ENCODE peak calls at places on chromosomes 5 and 9, in eight cellular contexts. One of them, this sample, is unnamed. For H3K36me3 and H3K27me3, the result is how much of the 10 kb centered on the place peaks cover.

GRCh38 chr9:117276444-117276843 is 138.4 kb downstream of the ASTN2 start:
- DNase-seq in left lung: no peak
- DNase-seq in lung: no peak
- DNase-seq in WERI-Rb-1: no peak
- DNase-seq in body of pancreas: no peak
- DNase-seq in pancreas: no peak
- DNase-seq in small intestine: no peak
- DNase-seq in fibroblast of lung: no peak
- DNase-seq in this sample: no peak

GRCh38 chr5:154513669-154514084 is 35.6 kb upstream of the HAND1 start:
- DNase-seq in fibroblast of lung: peak
- DNase-seq in body of pancreas: no peak
- DNase-seq in lung: no peak
- DNase-seq in left lung: no peak
- DNase-seq in WERI-Rb-1: no peak
- DNase-seq in pancreas: no peak
- DNase-seq in small intestine: no peak
- DNase-seq in this sample: no peak

GRCh38 chr5:100709771-100710170 is 174.6 kb downstream of the FAM174A start:
- DNase-seq in fibroblast of lung: no peak
- DNase-seq in WERI-Rb-1: no peak
- DNase-seq in lung: no peak
- DNase-seq in left lung: no peak
- DNase-seq in body of pancreas: no peak
- DNase-seq in small intestine: no peak
- DNase-seq in pancreas: no peak
- DNase-seq in this sample: no peak

GRCh38 chr5:102867999-102868662 is 113.0 kb downstream of the PAM start:
- DNase-seq in WERI-Rb-1: no peak
- DNase-seq in fibroblast of lung: peak
- DNase-seq in small intestine: peak
- DNase-seq in left lung: no peak
- DNase-seq in lung: no peak
- DNase-seq in pancreas: no peak
- DNase-seq in body of pancreas: no peak
- DNase-seq in this sample: no peak

GRCh38 chr9:98092633-98092971 is 26.4 kb downstream of the TRIM14 start:
- DNase-seq in small intestine: no peak
- DNase-seq in fibroblast of lung: no peak
- DNase-seq in body of pancreas: no peak
- DNase-seq in left lung: no peak
- DNase-seq in lung: no peak
- DNase-seq in WERI-Rb-1: no peak
- DNase-seq in pancreas: no peak
- DNase-seq in this sample: no peak

GRCh38 chr9:109143881-109144562 is 23.0 kb downstream of the FRRS1L start:
- DNase-seq in fibroblast of lung: peak
- DNase-seq in WERI-Rb-1: peak
- DNase-seq in left lung: no peak
- DNase-seq in lung: no peak
- DNase-seq in small intestine: peak
- DNase-seq in pancreas: no peak
- DNase-seq in body of pancreas: no peak
- DNase-seq in this sample: peak

GRCh38 chr9:16458696-16459420 is 411.6 kb downstream of the BNC2 start:
- DNase-seq in fibroblast of lung: peak
- DNase-seq in left lung: no peak
- DNase-seq in WERI-Rb-1: no peak
- DNase-seq in pancreas: no peak
- DNase-seq in small intestine: no peak
- DNase-seq in body of pancreas: no peak
- DNase-seq in lung: no peak
- DNase-seq in this sample: no peak

GRCh38 chr5:159003045-159004030 is 96.4 kb downstream of the EBF1 start:
- DNase-seq in pancreas: no peak
- DNase-seq in left lung: no peak
- DNase-seq in WERI-Rb-1: no peak
- DNase-seq in fibroblast of lung: peak
- DNase-seq in small intestine: no peak
- DNase-seq in lung: no peak
- DNase-seq in body of pancreas: no peak
- DNase-seq in this sample: peak

GRCh38 chr9:12784461-12785250 is 9.8 kb downstream of the LURAP1L start:
- DNase-seq in body of pancreas: peak
- DNase-seq in small intestine: no peak
- DNase-seq in fibroblast of lung: peak
- DNase-seq in lung: peak
- DNase-seq in WERI-Rb-1: no peak
- DNase-seq in left lung: peak
- DNase-seq in pancreas: no peak
- DNase-seq in this sample: peak

GRCh38 chr5:122776143-122776542 is 1.3 kb downstream of the SNX2 start:
- DNase-seq in body of pancreas: no peak
- DNase-seq in pancreas: no peak
- DNase-seq in small intestine: no peak
- DNase-seq in left lung: no peak
- DNase-seq in fibroblast of lung: no peak
- DNase-seq in lung: no peak
- DNase-seq in WERI-Rb-1: no peak
- DNase-seq in this sample: no peak

GRCh38 chr5:33129309-33129708 is 311.5 kb upstream of the TARS1 start:
- DNase-seq in left lung: no peak
- DNase-seq in fibroblast of lung: no peak
- DNase-seq in WERI-Rb-1: no peak
- DNase-seq in lung: no peak
- DNase-seq in small intestine: no peak
- DNase-seq in body of pancreas: no peak
- DNase-seq in pancreas: no peak
- DNase-seq in this sample: no peak

GRCh38 chr9:131274674-131275331 is 1.5 kb downstream of the FAM78A start:
- DNase-seq in body of pancreas: no peak
- DNase-seq in lung: no peak
- DNase-seq in left lung: peak
- DNase-seq in small intestine: no peak
- DNase-seq in fibroblast of lung: no peak
- DNase-seq in WERI-Rb-1: no peak
- DNase-seq in pancreas: no peak
- DNase-seq in this sample: no peak

GRCh38 chr5:173496129-173496882 is 120.1 kb downstream of the BOD1 start:
- DNase-seq in lung: no peak
- DNase-seq in pancreas: peak
- DNase-seq in WERI-Rb-1: no peak
- DNase-seq in left lung: no peak
- DNase-seq in fibroblast of lung: peak
- DNase-seq in body of pancreas: peak
- DNase-seq in small intestine: no peak
- DNase-seq in this sample: peak

GRCh38 chr5:119583684-119584083 is 45.7 kb upstream of the FAM170A start:
- DNase-seq in fibroblast of lung: peak
- DNase-seq in pancreas: no peak
- DNase-seq in small intestine: no peak
- DNase-seq in WERI-Rb-1: no peak
- DNase-seq in left lung: no peak
- DNase-seq in body of pancreas: no peak
- DNase-seq in lung: no peak
- DNase-seq in this sample: no peak

GRCh38 chr5:116084231-116084630 is 594 bp upstream of the COMMD10 start:
- DNase-seq in body of pancreas: peak
- DNase-seq in pancreas: peak
- DNase-seq in left lung: no peak
- DNase-seq in WERI-Rb-1: peak
- DNase-seq in small intestine: peak
- DNase-seq in fibroblast of lung: peak
- DNase-seq in lung: no peak
- DNase-seq in this sample: no peak

GRCh38 chr9:129868571-129869486 is 33.6 kb downstream of the USP20 start:
- DNase-seq in small intestine: peak
- DNase-seq in pancreas: peak
- DNase-seq in WERI-Rb-1: no peak
- DNase-seq in body of pancreas: no peak
- DNase-seq in fibroblast of lung: no peak
- DNase-seq in lung: no peak
- DNase-seq in left lung: no peak
- DNase-seq in this sample: no peak

GRCh38 chr9:135290086-135290485 is 189.5 kb upstream of the PPP1R26 start:
- DNase-seq in lung: no peak
- DNase-seq in body of pancreas: peak
- DNase-seq in left lung: no peak
- DNase-seq in small intestine: no peak
- DNase-seq in pancreas: peak
- DNase-seq in WERI-Rb-1: no peak
- DNase-seq in fibroblast of lung: no peak
- DNase-seq in this sample: no peak

GRCh38 chr5:124342027-124342471 is 404.4 kb downstream of the ZNF608 start:
- DNase-seq in small intestine: no peak
- DNase-seq in pancreas: no peak
- DNase-seq in WERI-Rb-1: no peak
- DNase-seq in body of pancreas: peak
- DNase-seq in fibroblast of lung: peak
- DNase-seq in lung: peak
- DNase-seq in left lung: peak
- DNase-seq in this sample: no peak

GRCh38 chr5:10735569-10736255 is 25.3 kb downstream of the DAP start:
- DNase-seq in body of pancreas: peak
- DNase-seq in lung: no peak
- DNase-seq in left lung: no peak
- DNase-seq in small intestine: no peak
- DNase-seq in pancreas: no peak
- DNase-seq in fibroblast of lung: no peak
- DNase-seq in WERI-Rb-1: no peak
- DNase-seq in this sample: no peak

GRCh38 chr9:5375790-5376477 is 36.3 kb upstream of the RLN1 start:
- DNase-seq in lung: no peak
- DNase-seq in small intestine: peak
- DNase-seq in left lung: no peak
- DNase-seq in pancreas: no peak
- DNase-seq in WERI-Rb-1: no peak
- DNase-seq in fibroblast of lung: no peak
- DNase-seq in body of pancreas: no peak
- DNase-seq in this sample: no peak

GRCh38 chr9:61667559-61668121 is 477.8 kb downstream of the SPATA31A7 start:
- DNase-seq in small intestine: no peak
- DNase-seq in fibroblast of lung: no peak
- DNase-seq in body of pancreas: no peak
- DNase-seq in WERI-Rb-1: no peak
- DNase-seq in pancreas: peak
- DNase-seq in left lung: no peak
- DNase-seq in lung: no peak
- DNase-seq in this sample: no peak

GRCh38 chr5:171450423-171451246 is 31.2 kb downstream of the FGF18 start:
- DNase-seq in lung: peak
- DNase-seq in WERI-Rb-1: no peak
- DNase-seq in pancreas: no peak
- DNase-seq in left lung: peak
- DNase-seq in small intestine: peak
- DNase-seq in body of pancreas: peak
- DNase-seq in fibroblast of lung: peak
- DNase-seq in this sample: peak

GRCh38 chr9:137139468-137140150 is 655 bp downstream of the GRIN1 start:
- DNase-seq in lung: no peak
- DNase-seq in WERI-Rb-1: no peak
- DNase-seq in left lung: no peak
- DNase-seq in fibroblast of lung: no peak
- DNase-seq in body of pancreas: no peak
- DNase-seq in small intestine: no peak
- DNase-seq in pancreas: peak
- DNase-seq in this sample: no peak

DNA sequence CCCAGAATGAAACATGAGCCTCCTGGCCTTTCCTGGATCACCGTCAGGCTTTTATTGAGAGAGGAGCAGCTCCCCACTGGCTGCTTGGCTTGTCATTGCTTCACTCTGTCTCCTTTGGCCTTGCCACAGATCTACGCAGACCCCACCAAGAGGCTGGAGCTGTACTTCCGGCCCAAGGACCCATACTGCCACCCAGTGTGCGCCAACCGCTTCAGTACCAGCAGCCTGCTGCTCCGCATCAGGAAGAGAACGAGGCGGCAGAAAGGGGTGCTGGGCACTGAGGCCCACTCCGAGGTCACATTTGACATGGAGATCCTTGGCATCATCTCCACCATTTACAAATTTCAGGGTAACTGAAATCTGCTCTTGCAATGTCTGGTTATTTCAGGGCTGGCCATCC is 11.2 kb downstream of the GTF3C5 start:
- DNase-seq in lung: no peak
- DNase-seq in body of pancreas: no peak
- DNase-seq in left lung: no peak
- DNase-seq in WERI-Rb-1: no peak
- DNase-seq in fibroblast of lung: no peak
- DNase-seq in pancreas: peak
- DNase-seq in small intestine: no peak
- DNase-seq in this sample: no peak
- H3K36me3 ChIP-seq in lung: under half
- H3K36me3 ChIP-seq in body of pancreas: under half
- H3K36me3 ChIP-seq in left lung: half or more
- H3K36me3 ChIP-seq in WERI-Rb-1: half or more
- H3K36me3 ChIP-seq in fibroblast of lung: under half
- H3K36me3 ChIP-seq in pancreas: under half
- H3K36me3 ChIP-seq in small intestine: under half
- H3K36me3 ChIP-seq in this sample: half or more

DNA sequence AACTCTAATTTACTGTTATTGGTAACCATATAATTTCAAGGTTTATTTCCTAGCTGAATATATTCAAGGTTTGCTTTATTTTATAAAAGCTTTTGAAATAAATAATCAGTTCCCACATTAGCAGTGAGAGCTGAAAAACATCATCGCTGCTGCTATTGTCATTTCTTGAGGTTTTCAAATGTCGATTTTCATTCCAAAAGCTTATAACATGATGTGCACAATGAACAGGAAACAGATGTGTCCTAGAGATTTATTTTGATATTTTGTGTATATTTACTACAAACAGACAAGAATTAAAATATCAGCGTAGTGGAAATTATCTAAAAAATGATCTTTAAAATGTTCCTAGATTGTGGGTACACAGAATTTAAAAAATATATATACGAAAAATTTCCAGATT is 10.5 kb upstream of the ITGA1 start:
- DNase-seq in fibroblast of lung: no peak
- DNase-seq in lung: no peak
- DNase-seq in body of pancreas: no peak
- DNase-seq in WERI-Rb-1: no peak
- DNase-seq in small intestine: no peak
- DNase-seq in left lung: no peak
- DNase-seq in pancreas: no peak
- DNase-seq in this sample: no peak
- H3K27me3 ChIP-seq in fibroblast of lung: under half
- H3K27me3 ChIP-seq in lung: under half
- H3K27me3 ChIP-seq in body of pancreas: under half
- H3K27me3 ChIP-seq in WERI-Rb-1: under half
- H3K27me3 ChIP-seq in small intestine: under half
- H3K27me3 ChIP-seq in left lung: under half
- H3K27me3 ChIP-seq in pancreas: under half
- H3K27me3 ChIP-seq in this sample: under half

GRCh38 chr9:93114169-93114983 is 18.4 kb downstream of the CARD19 start:
- DNase-seq in WERI-Rb-1: no peak
- DNase-seq in fibroblast of lung: no peak
- DNase-seq in left lung: peak
- DNase-seq in body of pancreas: peak
- DNase-seq in pancreas: peak
- DNase-seq in lung: no peak
- DNase-seq in small intestine: no peak
- DNase-seq in this sample: no peak
- H3K36me3 ChIP-seq in WERI-Rb-1: under half
- H3K36me3 ChIP-seq in fibroblast of lung: under half
- H3K36me3 ChIP-seq in left lung: under half
- H3K36me3 ChIP-seq in body of pancreas: under half
- H3K36me3 ChIP-seq in pancreas: under half
- H3K36me3 ChIP-seq in lung: under half
- H3K36me3 ChIP-seq in small intestine: under half
- H3K36me3 ChIP-seq in this sample: under half

GRCh38 chr5:1244976-1245375 is 19.8 kb downstream of the SLC6A18 start:
- DNase-seq in lung: no peak
- DNase-seq in left lung: no peak
- DNase-seq in fibroblast of lung: no peak
- DNase-seq in pancreas: peak
- DNase-seq in body of pancreas: no peak
- DNase-seq in small intestine: peak
- DNase-seq in WERI-Rb-1: peak
- DNase-seq in this sample: no peak
- H3K27me3 ChIP-seq in lung: under half
- H3K27me3 ChIP-seq in left lung: half or more
- H3K27me3 ChIP-seq in fibroblast of lung: under half
- H3K27me3 ChIP-seq in pancreas: under half
- H3K27me3 ChIP-seq in body of pancreas: under half
- H3K27me3 ChIP-seq in small intestine: under half
- H3K27me3 ChIP-seq in WERI-Rb-1: under half
- H3K27me3 ChIP-seq in this sample: half or more